ENCODE peak calls at places on chromosomes 3 and 15, in five cellular contexts. I is thyroid gland, T is cardiac muscle cell, Q is ovary, J is uterus. W is an unnamed sample.

GRCh38 chr3:8536106-8537052 is 34.8 kb downstream of the LMCD1 start:
- DNase-seq in I (no peak), T (no peak), Q (no peak), J (no peak), W (no peak)

GRCh38 chr3:5438011-5438355 is 250.5 kb downstream of the EDEM1 start:
- DNase-seq in I (no peak), T (no peak), Q (no peak), J (no peak), W (no peak)

GRCh38 chr15:78715930-78716329 is 74.9 kb upstream of the CHRNB4 start:
- DNase-seq in I (no peak), T (no peak), Q (no peak), J (no peak), W (no peak)

GRCh38 chr3:139554628-139555027 is 15.1 kb upstream of the RBP1 start:
- DNase-seq in I (no peak), T (no peak), Q (no peak), J (no peak), W (no peak)

GRCh38 chr15:69474846-69475455 is 22.3 kb downstream of the RPLP1 start:
- DNase-seq in I (no peak), T (no peak), Q (no peak), J (no peak), W (no peak)

GRCh38 chr15:45097466-45097865 is 16.5 kb downstream of the DUOX2 start:
- DNase-seq in I (no peak), T (no peak), Q (peak; percentile 16), J (no peak), W (no peak)

GRCh38 chr15:39957481-39957880 is 23.6 kb downstream of the EIF2AK4 start:
- DNase-seq in I (no peak), T (no peak), Q (no peak), J (no peak), W (no peak)

GRCh38 chr15:91942676-91943417 is 89.3 kb downstream of the SLCO3A1 start:
- DNase-seq in I (peak; percentile 88), T (no peak), Q (peak; percentile 80), J (peak; percentile 84), W (peak; percentile 90)

GRCh38 chr15:101242160-101242998 is 9.5 kb downstream of the CHSY1 start:
- DNase-seq in I (peak; percentile 56), T (no peak), Q (no peak), J (no peak), W (peak; percentile 44)

GRCh38 chr3:112132975-112133448 is at the start of gene GCSAM:
- DNase-seq in I (peak; percentile 12), T (no peak), Q (no peak), J (no peak), W (no peak)

GRCh38 chr3:171876651-171877272 is 33.6 kb downstream of the TMEM212 start:
- DNase-seq in I (no peak), T (no peak), Q (no peak), J (no peak), W (no peak)

GRCh38 chr3:125310623-125311076 is 64.5 kb downstream of the ZNF148 start:
- DNase-seq in I (no peak), T (no peak), Q (no peak), J (no peak), W (no peak)

GRCh38 chr3:8644748-8645390 is at the start of gene SSUH2:
- DNase-seq in I (no peak), T (no peak), Q (no peak), J (no peak), W (no peak)

GRCh38 chr15:45064386-45064785 is 41.4 kb downstream of the SORD start:
- DNase-seq in I (no peak), T (no peak), Q (no peak), J (no peak), W (no peak)

GRCh38 chr3:32280262-32280910 is 41.9 kb downstream of the CMTM8 start:
- DNase-seq in I (no peak), T (no peak), Q (no peak), J (no peak), W (no peak)

GRCh38 chr3:133474251-133474801 is 74.5 kb downstream of the BFSP2 start:
- DNase-seq in I (peak; percentile 87), T (no peak), Q (peak; percentile 71), J (peak; percentile 81), W (no peak)

GRCh38 chr3:178352300-178353021 is 183.8 kb upstream of the KCNMB2 start:
- DNase-seq in I (no peak), T (peak; percentile 37), Q (no peak), J (no peak), W (no peak)

GRCh38 chr15:95903352-95903751 is 427.1 kb upstream of the NR2F2 start:
- DNase-seq in I (no peak), T (no peak), Q (no peak), J (no peak), W (no peak)

GRCh38 chr3:61371123-61371522 is 119.9 kb upstream of the FHIT start:
- DNase-seq in I (no peak), T (peak; percentile 46), Q (no peak), J (no peak), W (no peak)

GRCh38 chr15:88621789-88622604 is 857 bp downstream of the AEN start:
- DNase-seq in I (no peak), T (peak; percentile 28), Q (no peak), J (no peak), W (no peak)

GRCh38 chr3:77411990-77412389 is 372.1 kb downstream of the ROBO2 start:
- DNase-seq in I (no peak), T (no peak), Q (no peak), J (no peak), W (no peak)

GRCh38 chr3:125150525-125151436 is 61.8 kb downstream of the SLC12A8 start:
- DNase-seq in I (peak; percentile 29), T (no peak), Q (no peak), J (no peak), W (peak; percentile 59)

GRCh38 chr3:149296972-149297371 is 36.5 kb downstream of the TM4SF18 start:
- DNase-seq in I (no peak), T (no peak), Q (no peak), J (no peak), W (no peak)

GRCh38 chr3:182729903-182730674 is 63.2 kb upstream of the ATP11B start:
- DNase-seq in I (no peak), T (no peak), Q (no peak), J (no peak), W (no peak)

GRCh38 chr3:129567176-129567705 is 24.3 kb downstream of the H1-8 start:
- DNase-seq in I (no peak), T (no peak), Q (peak; percentile 65), J (peak; percentile 68), W (no peak)

GRCh38 chr15:61403884-61404283 is 174.8 kb upstream of the RORA start:
- DNase-seq in I (no peak), T (no peak), Q (no peak), J (no peak), W (no peak)

GRCh38 chr3:113136071-113136470 is 75.3 kb upstream of the BOC start:
- DNase-seq in I (no peak), T (peak; percentile 21), Q (no peak), J (no peak), W (no peak)

GRCh38 chr3:15420871-15421270 is 6.5 kb downstream of the METTL6 start:
- DNase-seq in I (no peak), T (no peak), Q (no peak), J (no peak), W (no peak)

GRCh38 chr3:123724306-123724705 is 139.5 kb upstream of the HACD2 start:
- DNase-seq in I (no peak), T (no peak), Q (no peak), J (no peak), W (no peak)

GRCh38 chr3:168847293-168847883 is 751.7 kb upstream of the GOLIM4 start:
- DNase-seq in I (peak; percentile 5), T (peak; percentile 55), Q (no peak), J (no peak), W (no peak)

GRCh38 chr15:68303560-68304436 is 26.3 kb downstream of the FEM1B start:
- DNase-seq in I (no peak), T (no peak), Q (no peak), J (peak; percentile 15), W (no peak)

GRCh38 chr3:59994720-59995304 is 945.0 kb upstream of the CFAP20DC start:
- DNase-seq in I (no peak), T (no peak), Q (no peak), J (no peak), W (no peak)

GRCh38 chr15:92101706-92102434 is 248.4 kb downstream of the SLCO3A1 start:
- DNase-seq in I (no peak), T (no peak), Q (no peak), J (no peak), W (no peak)

GRCh38 chr3:101719604-101720185 is 4.7 kb upstream of the CEP97 start:
- DNase-seq in I (no peak), T (no peak), Q (no peak), J (no peak), W (no peak)

GRCh38 chr3:66037330-66037985 is 1.3 kb downstream of the MAGI1 start:
- DNase-seq in I (peak; percentile 78), T (peak; percentile 65), Q (peak; percentile 46), J (peak; percentile 28), W (peak; percentile 74)

GRCh38 chr3:73765878-73766564 is 141.3 kb upstream of the PDZRN3 start:
- DNase-seq in I (no peak), T (no peak), Q (no peak), J (no peak), W (no peak)

GRCh38 chr3:185534511-185534910 is 17.9 kb downstream of the LIPH start:
- DNase-seq in I (no peak), T (no peak), Q (no peak), J (no peak), W (no peak)

GRCh38 chr3:188295876-188296275 is 141.9 kb downstream of the LPP start:
- DNase-seq in I (no peak), T (no peak), Q (no peak), J (no peak), W (no peak)
- H3K4me1 ChIP-seq in I (peaks cover 28% of the 10 kb centered on the region), T (peaks cover 7% of the 10 kb centered on the region), Q (peaks cover 17% of the 10 kb centered on the region), J (peaks cover 25% of the 10 kb centered on the region), W (peaks cover 61% of the 10 kb centered on the region)

DNA sequence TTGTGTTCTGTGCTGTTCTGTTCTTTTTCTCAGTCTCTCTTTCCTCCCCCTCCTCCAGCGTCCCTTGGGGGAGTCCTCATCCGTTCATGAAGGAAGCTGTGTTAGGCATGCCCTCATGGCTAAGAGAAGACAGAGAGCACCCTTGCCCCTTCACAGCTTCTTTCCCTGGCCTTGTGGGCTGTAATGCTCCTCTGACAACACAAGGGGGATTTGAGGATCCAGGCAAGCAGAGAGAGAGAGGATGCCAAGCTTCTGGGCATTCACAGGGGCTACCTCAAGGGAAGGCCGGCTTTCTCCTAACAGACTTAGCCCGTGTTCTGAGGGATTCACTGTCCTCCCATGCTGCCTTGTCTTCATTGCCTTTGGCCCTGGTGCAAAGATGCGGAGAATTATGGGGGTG is 389.5 kb downstream of the LRTM1 start:
- DNase-seq in I (no peak), T (peak; percentile 24), Q (no peak), J (no peak), W (no peak)
- TF ChIP-seq CTCF in I (no peak), T (no peak), Q (no peak), J (no peak), W (no peak)

DNA sequence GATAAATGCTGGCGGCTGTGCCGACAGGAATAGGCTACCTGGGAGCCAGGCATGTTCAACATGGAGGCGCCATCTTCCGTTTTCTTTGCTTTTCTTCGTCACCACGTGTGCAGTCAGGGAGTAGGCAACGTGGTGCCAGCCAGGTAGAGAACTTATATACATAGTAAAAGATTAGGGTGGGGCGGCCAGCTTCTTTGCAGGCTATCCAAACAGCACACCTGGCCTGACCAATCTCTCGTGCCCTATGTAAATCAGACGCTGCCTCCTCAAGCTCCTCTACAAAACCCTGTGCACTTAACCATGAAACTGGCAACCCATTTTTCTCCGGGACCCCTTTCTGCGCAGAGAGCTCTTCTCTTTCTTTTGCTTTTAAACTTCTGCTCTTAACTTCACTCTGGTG is 28.6 kb upstream of the OR5K4 start:
- DNase-seq in I (peak; percentile 14), T (no peak), Q (no peak), J (no peak), W (peak; percentile 69)
- H3K27ac ChIP-seq in I (no peak overlapping the region), T (no peak overlapping the region), Q (no peak overlapping the region), J (no peak overlapping the region), W (no peak overlapping the region)

GRCh38 chr15:33448961-33449611 is 138.3 kb downstream of the RYR3 start:
- DNase-seq in I (no peak), T (no peak), Q (no peak), J (no peak), W (peak; percentile 20)
- H3K4me1 ChIP-seq in I (no peaks in the 10 kb centered on the region), T (peaks cover 3% of the 10 kb centered on the region), Q (no peaks in the 10 kb centered on the region), J (no peaks in the 10 kb centered on the region), W (no peaks in the 10 kb centered on the region)

W was measured in body of pancreas.